ENCODE peak calls at places on chromosomes 6 and 20, in nine cellular contexts. L is astrocyte of the hippocampus; G is lung microvascular endothelial cell; F is NCI-H460; J is CD8-positive, alpha-beta memory T cell; N is esophagus squamous epithelium; C is stimulated activated CD8-positive, alpha-beta memory T cell treated with anti-CD3 and anti-CD28 coated beads, Interleukin-4, amount 100 ng/mL, for 48 hours; I is AML-193; P is NCI-H774. D is an unnamed sample.

GRCh38 chr6:34226731-34227586 is 9.7 kb upstream of the HMGA1 start:
- DNase-seq in J (no peak), F (no peak), G (no peak), L (no peak), P (no peak), I (no peak), C (no peak), N (no peak), D (no peak)

GRCh38 chr6:15404700-15404980 is 158.8 kb downstream of the JARID2 start:
- DNase-seq in L (no peak), C (no peak), F (no peak), I (no peak), J (no peak), N (no peak), G (no peak), P (no peak), D (no peak)

GRCh38 chr20:62511300-62511914 is 35.6 kb upstream of the GATA5 start:
- DNase-seq in P (no peak), G (no peak), N (no peak), C (no peak), L (no peak), J (no peak), F (no peak), I (no peak), D (no peak)

GRCh38 chr6:15876406-15876805 is 213.6 kb upstream of the DTNBP1 start:
- DNase-seq in G (no peak), F (no peak), L (no peak), I (no peak), J (no peak), C (no peak), N (no peak), P (no peak), D (no peak)

GRCh38 chr6:156068870-156069269 is 613.2 kb upstream of the NOX3 start:
- DNase-seq in L (peak; percentile 13), C (no peak), P (no peak), I (peak; percentile 41), N (no peak), G (peak; percentile 1), J (no peak), F (no peak), D (no peak)

GRCh38 chr6:63636516-63636968 is 940 bp downstream of the PHF3 start:
- DNase-seq in P (peak; percentile 37), C (peak; percentile 74), F (peak; percentile 18), G (peak; percentile 69), L (peak; percentile 62), N (no peak), J (peak; percentile 47), I (peak; percentile 30), D (peak; percentile 72)

GRCh38 chr6:122845916-122846632 is 57.0 kb downstream of the SMPDL3A start:
- DNase-seq in J (no peak), I (no peak), F (no peak), G (no peak), P (no peak), N (no peak), L (no peak), C (no peak), D (no peak)

GRCh38 chr6:42390228-42390934 is 61.3 kb downstream of the TRERF1 start:
- DNase-seq in G (no peak), J (no peak), L (no peak), P (no peak), C (peak; percentile 79), N (no peak), I (no peak), F (no peak), D (peak; percentile 68)

GRCh38 chr20:22341508-22341907 is 242.9 kb downstream of the FOXA2 start:
- DNase-seq in F (no peak), C (no peak), L (no peak), G (no peak), N (no peak), I (no peak), P (no peak), J (no peak), D (no peak)

GRCh38 chr6:53794720-53795253 is at the start of gene LRRC1:
- DNase-seq in P (peak; percentile 82), F (peak; percentile 77), C (peak; percentile 90), J (peak; percentile 80), G (peak; percentile 96), I (peak; percentile 79), L (peak; percentile 98), N (peak; percentile 37), D (peak; percentile 89)

D was measured in activated CD8-positive, alpha-beta T cell treated with anti-CD3 and anti-CD28 coated beads, Interleukin-2, amount 10 ng/mL, durations not matched to agents 7 days and 5 days.